ENCODE peak calls at places on chromosomes 1 and 21, in six cellular contexts. C is PC-9, G is suprapubic skin, B is sigmoid colon, Y is tibial nerve, X is GM23338. R is an unnamed sample. For H3K4me1, the result is how much of the 10 kb centered on the place peaks cover.

GRCh38 chr1:221187174-221187573 is 307.9 kb downstream of the HLX start:
- DNase-seq in C (no peak), G (no peak), B (no peak), Y (no peak), X (no peak), R (no peak)

GRCh38 chr1:5189384-5189783 is 535.0 kb downstream of the AJAP1 start:
- DNase-seq in C (no peak), G (no peak), B (no peak), Y (no peak), X (no peak), R (no peak)

GRCh38 chr21:46374761-46375389 is 50.9 kb downstream of the PCNT start:
- DNase-seq in C (no peak), G (no peak), B (no peak), Y (no peak), X (no peak), R (peak)

GRCh38 chr1:4253918-4254317 is 353.8 kb upstream of the C1orf174 start:
- DNase-seq in C (no peak), G (no peak), B (no peak), Y (no peak), X (no peak), R (no peak)

GRCh38 chr1:104073463-104073902 is 323.8 kb downstream of the AMY1C start:
- DNase-seq in C (no peak), G (no peak), B (peak), Y (no peak), X (no peak), R (no peak)

GRCh38 chr1:174367892-174368291 is 79.9 kb upstream of the GPR52 start:
- DNase-seq in C (no peak), G (no peak), B (no peak), Y (no peak), X (no peak), R (no peak)

GRCh38 chr1:205774277-205775014 is 836 bp downstream of the RAB29 start:
- DNase-seq in C (no peak), G (no peak), B (no peak), Y (no peak), X (peak), R (no peak)

GRCh38 chr1:54763814-54764131 is 550 bp downstream of the PARS2 start:
- DNase-seq in C (no peak), G (no peak), B (no peak), Y (no peak), X (peak), R (no peak)

GRCh38 chr1:200362421-200362820 is 47.4 kb downstream of the ZNF281 start:
- DNase-seq in C (no peak), G (no peak), B (no peak), Y (no peak), X (peak), R (no peak)

DNA sequence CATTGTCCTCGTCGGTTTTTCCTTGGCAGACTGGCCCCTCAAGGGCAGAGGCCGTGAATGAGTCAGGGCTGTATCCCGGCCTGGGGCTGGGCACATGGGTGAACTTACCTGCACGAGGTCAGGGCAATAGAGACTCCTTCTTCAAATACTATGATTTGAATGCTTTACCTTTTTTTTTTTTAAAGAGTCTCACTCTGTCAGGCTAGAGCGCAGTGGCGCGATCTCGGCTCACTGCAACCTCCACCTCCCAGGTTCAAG is 5.0 kb downstream of the LAPTM5 start:
- DNase-seq in C (peak), G (no peak), B (no peak), Y (no peak), X (no peak), R (no peak)
- H3K4me3 ChIP-seq in C (no peak), G (no peak), B (no peak), Y (no peak), X (no peak), R (no peak)

GRCh38 chr1:107791381-107791780 is 173.6 kb downstream of the VAV3 start:
- DNase-seq in C (peak), G (no peak), B (no peak), Y (no peak), X (no peak), R (no peak)
- H3K27ac ChIP-seq in C (no peak), G (no peak), B (no peak), Y (no peak), X (no peak), R (no peak)

GRCh38 chr1:112697781-112698201 is 9.1 kb downstream of the RHOC start:
- DNase-seq in C (no peak), G (no peak), B (no peak), Y (no peak), X (no peak), R (no peak)
- H3K4me1 ChIP-seq in C (under half), G (half or more), B (under half), Y (half or more), X (under half), R (half or more)

DNA sequence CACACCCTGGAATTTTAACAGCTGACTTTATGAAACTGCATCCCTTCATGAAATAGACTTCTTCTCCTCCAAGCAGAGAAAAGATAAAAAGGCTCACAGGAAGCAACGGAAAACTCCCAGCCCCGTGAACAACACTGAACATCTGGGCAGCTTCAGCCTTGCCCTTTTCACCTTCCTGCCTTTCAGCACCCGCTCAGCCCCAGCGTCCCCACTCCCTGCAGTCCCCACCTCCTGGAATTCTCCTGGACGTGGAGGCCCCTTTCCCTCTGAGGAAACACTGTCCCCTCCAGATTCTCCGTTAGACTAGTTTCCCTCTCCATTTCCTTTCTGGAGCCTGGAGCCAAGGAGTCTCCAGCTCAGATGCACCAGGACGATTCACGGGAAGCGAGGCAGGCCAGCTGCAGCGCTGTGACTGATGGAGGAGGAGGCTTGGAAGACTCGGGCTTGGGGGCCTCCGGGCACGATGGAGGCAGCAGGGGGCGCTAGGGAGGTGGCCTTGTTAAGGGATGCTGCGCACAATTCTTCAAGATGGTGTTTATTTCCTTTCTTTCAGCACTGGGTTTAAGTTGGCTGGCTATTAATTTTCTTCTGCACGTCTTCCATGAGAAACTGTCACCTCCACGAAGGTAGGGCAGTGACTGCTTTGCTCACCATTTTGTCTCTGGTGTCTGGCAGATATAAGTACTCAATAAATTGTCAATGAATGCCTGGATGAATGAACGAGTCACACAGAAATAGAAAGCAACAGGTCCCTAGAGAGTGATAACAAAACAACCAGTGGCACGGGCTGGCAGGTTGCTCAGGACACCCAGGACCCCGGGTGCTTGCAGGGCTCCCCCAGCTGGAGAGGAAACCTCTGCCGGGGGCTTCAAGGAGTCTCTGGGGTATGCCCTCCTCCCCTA is 3.0 kb upstream of the MYOC start:
- DNase-seq in C (no peak), G (peak), B (peak), Y (peak), X (peak), R (peak)
- H3K4me3 ChIP-seq in C (no peak), G (no peak), B (no peak), Y (no peak), X (no peak), R (no peak)

DNA sequence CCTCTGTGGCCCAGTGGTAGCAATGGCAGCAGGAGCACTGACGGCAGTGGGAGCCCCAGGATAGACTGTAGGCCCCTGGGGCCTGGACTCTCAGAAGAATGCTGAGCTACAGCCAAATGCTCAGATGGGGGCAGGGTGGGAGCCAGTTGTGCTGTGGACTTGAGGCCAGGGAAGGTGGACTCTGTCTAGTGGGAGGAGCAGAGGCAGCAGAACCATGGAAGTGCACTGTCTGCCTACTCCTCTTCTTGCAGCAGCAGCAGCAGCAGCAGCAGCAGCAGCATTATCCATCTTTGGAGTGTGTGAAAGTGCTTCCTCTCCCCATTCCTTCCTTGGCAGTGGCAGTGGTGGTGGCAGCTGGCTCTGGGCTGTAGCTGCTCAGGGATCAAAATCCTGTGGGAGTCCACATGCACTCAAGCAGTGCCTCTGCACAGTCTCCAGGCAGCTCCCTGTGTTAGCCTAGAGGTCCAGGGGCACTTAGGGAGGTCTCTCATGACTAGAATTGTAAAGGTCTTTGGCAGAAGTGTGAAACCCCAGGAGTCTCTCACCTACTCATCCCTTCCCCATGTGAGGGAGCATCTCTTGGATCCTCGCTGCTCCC is 917.9 kb upstream of the B3GALT2 start:
- DNase-seq in C (no peak), G (no peak), B (no peak), Y (no peak), X (no peak), R (no peak)
- H3K27ac ChIP-seq in C (no peak), G (no peak), B (no peak), Y (no peak), X (no peak), R (no peak)

GRCh38 chr1:156146006-156146748 is 7.2 kb upstream of the SEMA4A start:
- DNase-seq in C (peak), G (no peak), B (no peak), Y (no peak), X (peak), R (peak)
- H3K4me1 ChIP-seq in C (under half), G (under half), B (under half), Y (under half), X (half or more), R (under half)

DNA sequence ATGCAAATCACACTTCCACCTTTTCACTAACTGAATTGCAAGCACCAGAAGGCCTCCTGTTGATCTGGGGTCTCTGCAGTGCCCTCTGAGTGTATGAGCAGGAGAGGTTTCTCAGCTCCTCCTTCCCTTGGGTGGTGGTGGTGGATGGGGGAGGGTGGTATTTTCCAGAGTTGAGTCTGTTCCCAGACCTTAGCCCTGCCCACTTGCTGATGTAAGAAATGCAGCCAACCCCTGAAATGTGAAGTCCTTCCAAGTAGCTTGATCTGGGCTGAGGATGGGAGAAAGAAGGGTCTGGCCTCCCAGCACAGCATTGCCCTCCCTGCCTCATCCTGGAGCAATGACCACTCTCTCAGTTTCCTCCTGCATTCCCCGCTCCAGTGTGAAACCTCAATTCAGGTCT is 6.3 kb upstream of the FOXD2 start:
- DNase-seq in C (no peak), G (no peak), B (no peak), Y (no peak), X (peak), R (no peak)
- H3K4me3 ChIP-seq in C (no peak), G (no peak), B (no peak), Y (no peak), X (no peak), R (no peak)

GRCh38 chr1:109986054-109986444 is 1.5 kb downstream of the AHCYL1 start:
- DNase-seq in C (no peak), G (no peak), B (no peak), Y (no peak), X (peak), R (no peak)

GRCh38 chr1:109984456-109985250 is at the start of gene AHCYL1:
- DNase-seq in C (peak), G (peak), B (peak), Y (peak), X (peak), R (peak)

GRCh38 chr1:109983380-109984189 is 980 bp upstream of the AHCYL1 start:
- DNase-seq in C (peak), G (no peak), B (peak), Y (no peak), X (no peak), R (no peak)

GRCh38 chr1:109984190-109984455 is 442 bp upstream of the AHCYL1 start:
- DNase-seq in C (no peak), G (no peak), B (no peak), Y (no peak), X (no peak), R (no peak)

GRCh38 chr1:109985251-109986053 is 887 bp downstream of the AHCYL1 start:
- DNase-seq in C (no peak), G (no peak), B (no peak), Y (no peak), X (no peak), R (no peak)
- H3K27ac ChIP-seq in C (peak), G (peak), B (peak), Y (peak), X (no peak), R (peak)

R was measured in heart right ventricle.